ENCODE peak calls at places on chromosomes 16 and 17, in nine cellular contexts. Y, Q, M, N, T, X, F, P and D are unnamed samples.

GRCh38 chr17:27466748-27467375 is 10.6 kb downstream of the KSR1 start:
- DNase-seq in T (no peak), Y (no peak), M (no peak), F (no peak), N (no peak), P (no peak), X (no peak), Q (peak; percentile 52), D (no peak)

GRCh38 chr16:12395266-12395665 is 408.4 kb downstream of the CPPED1 start:
- DNase-seq in Q (no peak), N (no peak), Y (no peak), T (no peak), F (no peak), X (no peak), P (no peak), M (no peak), D (no peak)

GRCh38 chr16:58501242-58502131 is 1.5 kb downstream of the NDRG4 start:
- DNase-seq in N (no peak), F (peak; percentile 64), X (no peak), P (no peak), Q (peak; percentile 61), M (no peak), Y (peak; percentile 57), T (no peak), D (peak; percentile 33)

GRCh38 chr17:12034538-12034937 is 13.9 kb downstream of the MAP2K4 start:
- DNase-seq in M (no peak), F (no peak), X (no peak), N (no peak), Y (no peak), Q (no peak), T (no peak), P (no peak), D (no peak)

GRCh38 chr17:45311762-45312476 is 4.9 kb downstream of the MAP3K14 start:
- DNase-seq in Q (peak; percentile 95), T (peak; percentile 92), P (peak; percentile 93), M (no peak), X (peak; percentile 32), Y (no peak), N (peak; percentile 53), F (peak; percentile 86), D (peak; percentile 89)

GRCh38 chr17:83100853-83101391 is 21.5 kb downstream of the METRNL start:
- DNase-seq in P (no peak), N (no peak), M (no peak), Q (peak; percentile 87), F (no peak), Y (peak; percentile 91), X (no peak), T (no peak), D (peak; percentile 49)

GRCh38 chr17:15947976-15948752 is 3.2 kb downstream of the ADORA2B start:
- DNase-seq in T (no peak), F (no peak), N (no peak), M (no peak), Y (no peak), X (no peak), P (no peak), Q (no peak), D (peak; percentile 70)

GRCh38 chr17:73247728-73248127 is 14.0 kb downstream of the CPSF4L start:
- DNase-seq in P (no peak), F (no peak), M (no peak), Y (no peak), T (no peak), X (no peak), N (no peak), Q (peak; percentile 42), D (no peak)

GRCh38 chr16:30923554-30924085 is at the start of gene FBXL19:
- DNase-seq in P (peak; percentile 70), M (no peak), N (no peak), T (no peak), Y (peak; percentile 92), F (peak; percentile 78), X (peak; percentile 36), Q (peak; percentile 63), D (peak; percentile 45)

GRCh38 chr17:40341808-40342574 is 22.5 kb downstream of the GJD3 start:
- DNase-seq in P (peak; percentile 93), T (peak; percentile 73), Q (peak; percentile 88), M (no peak), F (peak; percentile 92), Y (peak; percentile 97), N (peak; percentile 83), X (peak; percentile 69), D (peak; percentile 86)

GRCh38 chr16:60681014-60681413 is 1355.2 kb downstream of the CDH8 start:
- DNase-seq in M (no peak), Q (no peak), N (no peak), Y (no peak), T (no peak), X (no peak), F (no peak), P (no peak), D (no peak)

GRCh38 chr16:2004795-2005517 is 4.7 kb downstream of the ZNF598 start:
- DNase-seq in M (no peak), Q (no peak), N (no peak), P (no peak), Y (no peak), X (no peak), T (no peak), F (no peak), D (no peak)

GRCh38 chr17:50201226-50201854 is at the start of gene COL1A1:
- DNase-seq in P (no peak), Q (peak; percentile 71), Y (peak; percentile 96), T (no peak), X (peak; percentile 72), M (no peak), F (peak; percentile 97), N (peak; percentile 96), D (peak; percentile 72)

GRCh38 chr17:16459850-16460550 is 32.0 kb downstream of the LRRC75A start:
- DNase-seq in F (no peak), Y (no peak), T (no peak), N (no peak), P (no peak), M (no peak), X (no peak), Q (no peak), D (no peak)

GRCh38 chr17:81339180-81339501 is 44.0 kb upstream of the SLC38A10 start:
- DNase-seq in Y (no peak), X (no peak), N (no peak), F (no peak), P (no peak), T (no peak), Q (peak; percentile 72), M (no peak), D (peak; percentile 49)

GRCh38 chr17:37450090-37450489 is 39.6 kb upstream of the DUSP14 start:
- DNase-seq in M (no peak), Y (no peak), X (no peak), F (no peak), P (no peak), T (no peak), N (no peak), Q (no peak), D (no peak)
- TF ChIP-seq CTCF in M (no peak), Y (no peak), X (no peak), F (no peak), P (no peak), T (no peak), N (no peak), Q (no peak), D (no peak)

GRCh38 chr16:20866161-20866772 is 33.9 kb downstream of the DCUN1D3 start:
- DNase-seq in M (no peak), N (no peak), Q (no peak), P (no peak), X (no peak), F (peak; percentile 73), T (no peak), Y (peak; percentile 87), D (peak; percentile 17)

GRCh38 chr16:20866792-20867191 is 33.4 kb downstream of the DCUN1D3 start:
- DNase-seq in M (no peak), Y (peak; percentile 34), X (no peak), P (no peak), T (no peak), F (no peak), N (no peak), Q (no peak), D (no peak)

GRCh38 chr16:20867585-20867984 is 32.6 kb downstream of the DCUN1D3 start:
- DNase-seq in F (no peak), N (no peak), Q (no peak), M (no peak), T (no peak), X (no peak), P (no peak), Y (peak; percentile 77), D (no peak)

GRCh38 chr16:20862162-20862960 is 37.8 kb downstream of the DCUN1D3 start:
- DNase-seq in Y (peak; percentile 56), M (no peak), T (no peak), Q (no peak), N (no peak), X (no peak), P (no peak), F (no peak), D (no peak)

DNA sequence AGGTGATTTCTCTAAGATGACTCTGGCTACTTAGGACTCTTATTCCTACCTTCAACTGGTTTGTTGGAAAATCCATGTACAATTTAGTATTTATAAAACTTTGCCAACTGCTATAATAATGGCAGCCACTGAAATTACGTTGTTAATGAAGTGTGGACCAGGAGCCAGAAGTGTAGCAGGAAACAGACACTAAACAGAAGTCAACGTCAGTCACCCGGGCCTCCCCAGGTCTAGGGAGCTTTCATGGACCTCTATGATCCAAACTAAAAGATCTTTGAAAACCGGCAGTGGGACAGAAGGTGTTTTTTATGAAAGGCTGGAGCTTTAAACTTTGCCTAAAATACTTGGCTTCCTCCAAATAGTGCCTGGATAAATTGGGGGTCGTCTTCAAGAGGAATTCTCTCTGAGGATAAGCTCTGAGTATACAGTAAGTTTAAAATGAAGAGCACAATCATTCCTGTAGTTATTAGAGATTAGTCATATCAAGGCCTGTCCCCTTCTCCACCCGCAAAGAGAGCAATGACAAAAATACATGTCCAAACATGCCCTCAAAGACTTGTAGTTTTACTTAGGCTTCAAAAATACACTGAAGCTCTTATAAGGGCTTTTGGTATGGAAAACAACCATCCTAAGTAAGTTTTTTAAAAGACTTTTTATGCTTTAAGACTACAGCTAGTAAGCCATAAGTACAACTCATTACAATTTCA is 34.6 kb downstream of the DCUN1D3 start:
- DNase-seq in X (no peak), N (no peak), F (no peak), Q (no peak), Y (peak; percentile 65), P (no peak), T (no peak), M (no peak), D (no peak)
- TF ChIP-seq POLR2A in X (no peak), N (no peak), F (no peak), Q (no peak), Y (no peak), P (no peak), T (no peak), M (no peak), D (no peak)

GRCh38 chr17:38883592-38884526 is 14.0 kb downstream of the LASP1 start:
- DNase-seq in Q (no peak), P (no peak), X (no peak), M (no peak), N (no peak), F (no peak), Y (no peak), T (no peak), D (no peak)
- TF ChIP-seq CTCF in Q (no peak), P (no peak), X (no peak), M (no peak), N (no peak), F (no peak), Y (no peak), T (no peak), D (no peak)

DNA sequence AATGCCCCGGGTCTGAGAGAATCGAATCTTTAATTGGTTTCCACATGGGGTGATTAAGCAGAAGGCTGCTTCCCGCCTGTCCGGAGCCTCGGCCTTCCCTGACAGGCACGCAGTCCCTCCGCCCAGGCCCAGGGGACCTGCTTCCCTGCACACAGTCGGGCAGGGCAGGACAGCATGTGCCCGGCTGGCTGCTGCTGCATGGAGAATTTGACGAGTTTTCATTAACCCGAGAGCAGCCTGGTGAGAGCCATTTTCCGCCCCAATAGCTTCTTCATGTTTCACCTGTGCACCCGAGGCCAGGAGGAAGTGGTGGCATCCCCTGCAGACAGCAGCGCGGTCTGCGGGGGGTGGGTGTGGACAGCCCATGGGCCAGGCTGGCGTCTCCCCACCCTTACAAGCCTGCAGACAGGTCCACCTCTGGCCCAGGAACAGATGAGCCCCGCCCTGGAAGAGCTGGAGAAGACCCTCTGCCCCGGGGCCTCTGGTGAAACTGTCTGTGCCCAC is 67.1 kb downstream of the KLHDC4 start:
- DNase-seq in M (no peak), P (no peak), N (no peak), Y (no peak), Q (peak; percentile 63), T (no peak), F (no peak), X (no peak), D (no peak)
- TF ChIP-seq POLR2A in M (no peak), P (no peak), N (no peak), Y (no peak), Q (no peak), T (no peak), F (no peak), X (no peak), D (no peak)